ENCODE peak calls at places on chromosomes 6 and 20, in nine cellular contexts. T is H9, N is mesendoderm, I is NT2/D1, F is GM23248, D is mammary epithelial cell, X is kidney, G is adipocyte, R is fibroblast of lung. B is an unnamed sample.

GRCh38 chr6:168784426-168784825 is 343.4 kb downstream of the SMOC2 start:
- DNase-seq in T (no peak), N (no peak), I (no peak), F (no peak), D (no peak), X (no peak), G (no peak), R (no peak), B (no peak)

GRCh38 chr6:108588586-108588985 is 27.9 kb downstream of the FOXO3 start:
- DNase-seq in T (no peak), N (peak), I (no peak), F (peak), D (peak), X (no peak), G (peak), R (peak), B (peak)

GRCh38 chr20:62587757-62588402 is 54.4 kb upstream of the SLCO4A1 start:
- DNase-seq in T (no peak), N (peak), I (no peak), F (peak), D (no peak), X (no peak), G (peak), R (peak), B (no peak)

GRCh38 chr6:4299476-4299875 is 164.1 kb upstream of the ECI2 start:
- DNase-seq in T (no peak), N (no peak), I (no peak), F (peak), D (peak), X (no peak), G (peak), R (no peak), B (no peak)

GRCh38 chr6:53236241-53236640 is 87.6 kb upstream of the GCM1 start:
- DNase-seq in T (no peak), N (no peak), I (no peak), F (no peak), D (no peak), X (no peak), G (peak), R (no peak), B (no peak)

GRCh38 chr6:121932071-121933009 is 467.1 kb upstream of the HSF2 start:
- DNase-seq in T (peak), N (peak), I (peak), F (peak), D (no peak), X (peak), G (peak), R (peak), B (peak)

GRCh38 chr6:120378582-120379220 is 955.6 kb downstream of the TBC1D32 start:
- DNase-seq in T (no peak), N (peak), I (no peak), F (peak), D (peak), X (no peak), G (peak), R (peak), B (no peak)

GRCh38 chr6:34360556-34360955 is 31.9 kb downstream of the NUDT3 start:
- DNase-seq in T (no peak), N (no peak), I (no peak), F (peak), D (no peak), X (no peak), G (peak), R (peak), B (peak)

GRCh38 chr20:22586645-22587310 is 2.4 kb upstream of the FOXA2 start:
- DNase-seq in T (peak), N (peak), I (no peak), F (peak), D (no peak), X (no peak), G (no peak), R (no peak), B (no peak)

GRCh38 chr6:34512738-34513115 is 43.4 kb downstream of the SPDEF start:
- DNase-seq in T (no peak), N (no peak), I (no peak), F (no peak), D (no peak), X (no peak), G (no peak), R (no peak), B (no peak)

GRCh38 chr20:5950271-5951031 is at the start of the genes MCM8 and TRMT6:
- DNase-seq in T (peak), N (peak), I (peak), F (peak), D (peak), X (peak), G (peak), R (peak), B (peak)

GRCh38 chr6:10313799-10314162 is 101.1 kb downstream of the TFAP2A start:
- DNase-seq in T (no peak), N (no peak), I (no peak), F (no peak), D (no peak), X (no peak), G (no peak), R (no peak), B (no peak)

GRCh38 chr20:49400904-49401303 is 81.6 kb downstream of the KCNB1 start:
- DNase-seq in T (no peak), N (no peak), I (no peak), F (peak), D (no peak), X (no peak), G (peak), R (peak), B (peak)

GRCh38 chr20:57434390-57434700 is 43.1 kb downstream of the RBM38 start:
- DNase-seq in T (no peak), N (no peak), I (no peak), F (no peak), D (no peak), X (no peak), G (no peak), R (no peak), B (no peak)

GRCh38 chr6:25462235-25462897 is 183.2 kb downstream of the CARMIL1 start:
- DNase-seq in T (no peak), N (peak), I (peak), F (no peak), D (no peak), X (no peak), G (no peak), R (no peak), B (no peak)

DNA sequence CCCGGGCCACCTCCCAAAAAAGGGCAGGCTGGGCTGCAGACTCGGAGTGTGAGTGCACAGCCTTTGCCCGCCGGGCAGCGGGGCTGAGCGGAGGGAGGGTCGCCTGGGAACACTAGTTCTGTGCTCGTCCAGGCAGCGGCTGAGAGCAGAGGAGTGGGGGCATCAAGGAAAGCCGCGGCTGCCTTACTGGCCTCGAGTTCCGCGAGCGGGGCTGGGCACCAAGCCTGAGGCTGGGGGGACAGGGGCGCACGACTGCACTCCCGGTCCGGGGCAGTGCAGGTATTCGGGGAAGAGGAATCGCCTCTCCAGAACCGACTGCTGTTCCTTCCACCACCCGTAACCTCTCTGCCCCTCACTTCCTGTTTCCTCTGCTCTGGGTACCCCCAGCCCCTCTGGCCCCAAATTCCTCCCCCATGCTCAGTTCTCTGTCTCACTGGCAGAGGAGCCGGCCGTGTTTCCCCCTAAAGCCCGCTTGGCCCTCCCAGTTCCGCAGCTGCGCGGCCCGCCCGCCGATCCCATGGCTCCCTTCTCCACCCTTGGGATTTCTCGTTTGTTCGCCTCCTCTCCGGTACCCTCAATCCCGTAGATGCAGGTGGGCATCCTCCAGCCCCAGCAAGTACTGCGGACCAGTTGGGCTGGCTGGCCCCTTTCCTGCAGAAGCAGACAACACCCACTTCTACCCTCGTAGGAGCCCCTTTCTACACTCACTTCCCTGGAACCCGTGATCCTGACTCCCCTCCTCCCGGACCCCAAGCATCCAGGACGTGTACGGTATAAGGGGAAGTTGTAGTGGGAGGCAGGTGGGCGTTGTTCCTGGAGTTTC is 5.1 kb downstream of the RING1 start:
- DNase-seq in T (no peak), N (peak), I (no peak), F (peak), D (no peak), X (peak), G (peak), R (no peak), B (no peak)
- H3K9ac ChIP-seq in T (no peak), N (peak), I (peak), F (peak), D (no peak), X (peak), G (peak), R (peak), B (peak)

DNA sequence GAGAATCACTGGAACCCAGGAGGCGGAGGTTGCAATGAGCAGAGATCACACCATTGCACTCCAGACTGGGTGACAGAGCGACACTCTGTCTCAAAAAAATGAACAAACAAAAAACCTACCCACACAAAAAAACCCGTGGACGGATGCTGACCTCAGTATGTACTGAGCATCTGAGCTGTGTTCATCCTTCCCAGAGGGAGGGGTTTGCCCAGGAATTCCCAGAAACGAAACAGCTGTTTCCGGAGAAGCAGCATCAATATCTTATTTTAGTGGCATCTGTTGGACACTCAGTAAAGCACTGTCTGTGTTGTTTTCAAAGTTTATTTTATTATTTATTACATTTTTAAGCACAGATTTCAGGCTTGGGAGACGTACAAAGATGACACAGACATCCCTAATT is 18.7 kb downstream of the NANP start:
- DNase-seq in T (no peak), N (no peak), I (no peak), F (peak), D (no peak), X (no peak), G (no peak), R (no peak), B (no peak)
- H3K9ac ChIP-seq in T (no peak), N (no peak), I (no peak), F (no peak), D (no peak), X (no peak), G (no peak), R (no peak), B (no peak)

GRCh38 chr20:32780278-32780677 is 18.1 kb downstream of the DNMT3B start:
- DNase-seq in T (no peak), N (no peak), I (no peak), F (no peak), D (no peak), X (no peak), G (no peak), R (no peak), B (no peak)
- H3K9ac ChIP-seq in T (no peak), N (no peak), I (peak), F (no peak), D (no peak), X (no peak), G (no peak), R (no peak), B (no peak)

GRCh38 chr20:56094228-56094627 is 88.9 kb upstream of the CBLN4 start:
- DNase-seq in T (no peak), N (no peak), I (no peak), F (no peak), D (no peak), X (no peak), G (no peak), R (no peak), B (no peak)
- H3K9ac ChIP-seq in T (no peak), N (no peak), I (no peak), F (no peak), D (no peak), X (no peak), G (no peak), R (no peak), B (no peak)

DNA sequence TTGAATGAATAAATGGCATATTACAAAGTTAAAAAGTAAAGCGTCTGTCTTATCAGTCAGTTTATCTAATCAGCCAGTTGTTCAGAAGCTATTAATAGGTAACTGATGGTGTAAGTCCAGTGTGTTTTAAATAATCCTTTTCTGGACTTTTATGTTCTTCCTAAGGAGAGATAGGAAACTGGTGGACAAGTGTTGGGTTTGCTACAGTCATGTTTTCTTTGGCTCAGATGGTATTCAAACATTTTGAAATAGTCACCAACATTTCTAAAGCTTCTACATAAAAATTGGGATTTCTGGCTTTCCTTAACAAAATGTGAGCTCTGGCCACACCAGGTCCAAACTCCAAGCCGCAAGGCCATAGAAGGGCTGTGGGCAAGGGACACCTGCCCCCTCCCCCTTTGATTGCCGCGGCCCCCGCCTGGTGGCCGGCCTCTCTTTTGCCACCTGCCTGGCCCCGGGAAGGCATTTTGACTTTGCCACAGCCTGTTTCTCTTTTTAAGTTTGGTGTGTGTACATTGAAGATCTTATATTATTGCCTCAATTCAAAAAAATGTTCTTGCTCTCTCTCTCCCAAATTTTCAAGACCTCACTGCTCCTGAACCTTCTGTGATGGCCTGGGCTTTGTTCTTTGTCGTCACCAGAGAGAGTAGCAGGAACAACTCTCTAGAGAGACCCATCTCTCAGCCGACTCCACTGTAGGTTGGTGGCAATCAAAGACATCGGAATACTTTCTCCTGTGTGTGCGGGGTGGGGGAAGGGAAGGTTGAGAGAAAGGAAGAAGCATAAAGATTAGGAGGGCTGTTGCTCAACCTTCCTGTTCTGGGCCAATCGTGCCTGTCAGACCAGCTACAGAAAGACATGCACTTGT is 84.0 kb upstream of the ZNF217 start:
- DNase-seq in T (peak), N (peak), I (peak), F (peak), D (no peak), X (no peak), G (peak), R (peak), B (peak)
- H3K9ac ChIP-seq in T (no peak), N (no peak), I (no peak), F (no peak), D (no peak), X (no peak), G (no peak), R (no peak), B (no peak)

GRCh38 chr6:1903780-1904493 is 294.2 kb downstream of the FOXC1 start:
- DNase-seq in T (no peak), N (peak), I (no peak), F (no peak), D (no peak), X (no peak), G (no peak), R (no peak), B (no peak)
- H3K9ac ChIP-seq in T (no peak), N (no peak), I (no peak), F (no peak), D (no peak), X (no peak), G (no peak), R (no peak), B (no peak)